ENCODE peak calls at places on chromosomes 2 and 18, in eight cellular contexts. F, O, R, C, H, I, T and J are unnamed samples.

GRCh38 chr2:95719473-95720060 is 127.8 kb downstream of the TRIM43 start:
- DNase-seq in F (no peak), O (no peak), R (no peak), C (no peak), H (no peak), I (no peak), T (no peak), J (no peak)

GRCh38 chr2:25098558-25099486 is 56.9 kb downstream of the EFR3B start:
- DNase-seq in F (no peak), O (no peak), R (peak; percentile 49), C (no peak), H (no peak), I (peak; percentile 65), T (no peak), J (no peak)

GRCh38 chr18:74225193-74225840 is 66.4 kb downstream of the CYB5A start:
- DNase-seq in F (no peak), O (no peak), R (no peak), C (no peak), H (no peak), I (no peak), T (no peak), J (no peak)

GRCh38 chr2:113064281-113064680 is 3.5 kb upstream of the IL1F10 start:
- DNase-seq in F (no peak), O (no peak), R (no peak), C (no peak), H (no peak), I (no peak), T (no peak), J (no peak)

GRCh38 chr2:15986644-15987043 is 46.3 kb downstream of the MYCN start:
- DNase-seq in F (no peak), O (no peak), R (no peak), C (no peak), H (no peak), I (no peak), T (no peak), J (no peak)

GRCh38 chr2:134228493-134228903 is 25.4 kb upstream of the MGAT5 start:
- DNase-seq in F (no peak), O (no peak), R (peak; percentile 41), C (no peak), H (no peak), I (no peak), T (no peak), J (no peak)

GRCh38 chr2:239131521-239131920 is 269.3 kb downstream of the HDAC4 start:
- DNase-seq in F (peak; percentile 71), O (no peak), R (no peak), C (no peak), H (no peak), I (no peak), T (no peak), J (no peak)

GRCh38 chr2:102271844-102272243 is 39.5 kb upstream of the IL1RL1 start:
- DNase-seq in F (no peak), O (no peak), R (no peak), C (no peak), H (no peak), I (no peak), T (no peak), J (no peak)

GRCh38 chr2:108911401-108911800 is 77.6 kb downstream of the EDAR start:
- DNase-seq in F (no peak), O (no peak), R (no peak), C (no peak), H (no peak), I (no peak), T (no peak), J (no peak)

GRCh38 chr18:2853173-2853925 is 6.5 kb downstream of the EMILIN2 start:
- DNase-seq in F (no peak), O (no peak), R (no peak), C (no peak), H (no peak), I (no peak), T (no peak), J (no peak)

GRCh38 chr2:239854596-239854995 is 170.5 kb downstream of the NDUFA10 start:
- DNase-seq in F (no peak), O (no peak), R (no peak), C (no peak), H (no peak), I (no peak), T (no peak), J (no peak)